ENCODE peak calls at places on chromosome 15, in six cellular contexts. One of them, this sample, is unnamed. For H3K4me1 and H3K36me3, the result is how much of the 10 kb centered on the place peaks cover.

GRCh38 chr15:29061746-29062660 is 176.2 kb downstream of the APBA2 start:
- DNase-seq in mammary epithelial cell: no peak
- DNase-seq in CD8-positive, alpha-beta T cell: no peak
- DNase-seq in psoas muscle: no peak
- DNase-seq in sigmoid colon: no peak
- DNase-seq in GM12878: no peak
- DNase-seq in this sample: no peak

GRCh38 chr15:62665449-62665848 is 377.1 kb upstream of the TPM1 start:
- DNase-seq in mammary epithelial cell: no peak
- DNase-seq in CD8-positive, alpha-beta T cell: no peak
- DNase-seq in psoas muscle: no peak
- DNase-seq in sigmoid colon: no peak
- DNase-seq in GM12878: no peak
- DNase-seq in this sample: no peak

GRCh38 chr15:67543348-67543718 is 830 bp downstream of the MAP2K5 start:
- DNase-seq in mammary epithelial cell: peak
- DNase-seq in CD8-positive, alpha-beta T cell: no peak
- DNase-seq in psoas muscle: peak
- DNase-seq in sigmoid colon: no peak
- DNase-seq in GM12878: no peak
- DNase-seq in this sample: no peak

GRCh38 chr15:101398247-101398646 is 91.3 kb downstream of the PCSK6 start:
- DNase-seq in mammary epithelial cell: no peak
- DNase-seq in CD8-positive, alpha-beta T cell: no peak
- DNase-seq in psoas muscle: no peak
- DNase-seq in sigmoid colon: no peak
- DNase-seq in GM12878: no peak
- DNase-seq in this sample: no peak

GRCh38 chr15:72554471-72555425 is 80.6 kb downstream of the ARIH1 start:
- DNase-seq in mammary epithelial cell: peak
- DNase-seq in CD8-positive, alpha-beta T cell: no peak
- DNase-seq in psoas muscle: no peak
- DNase-seq in sigmoid colon: no peak
- DNase-seq in GM12878: no peak
- DNase-seq in this sample: peak

GRCh38 chr15:83380026-83380425 is 67.1 kb upstream of the SH3GL3 start:
- DNase-seq in mammary epithelial cell: peak
- DNase-seq in CD8-positive, alpha-beta T cell: no peak
- DNase-seq in psoas muscle: no peak
- DNase-seq in sigmoid colon: no peak
- DNase-seq in GM12878: no peak
- DNase-seq in this sample: no peak

GRCh38 chr15:74307827-74308642 is 59.4 kb downstream of the CYP11A1 start:
- DNase-seq in mammary epithelial cell: peak
- DNase-seq in CD8-positive, alpha-beta T cell: no peak
- DNase-seq in psoas muscle: no peak
- DNase-seq in sigmoid colon: peak
- DNase-seq in GM12878: no peak
- DNase-seq in this sample: peak

GRCh38 chr15:89770041-89770440 is 6.1 kb upstream of the MESP2 start:
- DNase-seq in mammary epithelial cell: no peak
- DNase-seq in CD8-positive, alpha-beta T cell: no peak
- DNase-seq in psoas muscle: no peak
- DNase-seq in sigmoid colon: no peak
- DNase-seq in GM12878: no peak
- DNase-seq in this sample: no peak

GRCh38 chr15:74327756-74328155 is 39.7 kb downstream of the CYP11A1 start:
- DNase-seq in mammary epithelial cell: no peak
- DNase-seq in CD8-positive, alpha-beta T cell: no peak
- DNase-seq in psoas muscle: no peak
- DNase-seq in sigmoid colon: no peak
- DNase-seq in GM12878: no peak
- DNase-seq in this sample: no peak

GRCh38 chr15:44033894-44034293 is 161.2 kb downstream of the FRMD5 start:
- DNase-seq in mammary epithelial cell: peak
- DNase-seq in CD8-positive, alpha-beta T cell: no peak
- DNase-seq in psoas muscle: no peak
- DNase-seq in sigmoid colon: no peak
- DNase-seq in GM12878: no peak
- DNase-seq in this sample: peak

GRCh38 chr15:77026501-77027110 is 31.7 kb downstream of the PSTPIP1 start:
- DNase-seq in mammary epithelial cell: no peak
- DNase-seq in CD8-positive, alpha-beta T cell: no peak
- DNase-seq in psoas muscle: no peak
- DNase-seq in sigmoid colon: peak
- DNase-seq in GM12878: no peak
- DNase-seq in this sample: no peak

GRCh38 chr15:77966540-77967290 is 110.8 kb downstream of the TBC1D2B start:
- DNase-seq in mammary epithelial cell: peak
- DNase-seq in CD8-positive, alpha-beta T cell: peak
- DNase-seq in psoas muscle: no peak
- DNase-seq in sigmoid colon: peak
- DNase-seq in GM12878: no peak
- DNase-seq in this sample: peak

GRCh38 chr15:47066386-47066785 is 650.9 kb upstream of the SEMA6D start:
- DNase-seq in mammary epithelial cell: no peak
- DNase-seq in CD8-positive, alpha-beta T cell: no peak
- DNase-seq in psoas muscle: no peak
- DNase-seq in sigmoid colon: no peak
- DNase-seq in GM12878: no peak
- DNase-seq in this sample: no peak

GRCh38 chr15:43404130-43404529 is 33.2 kb downstream of the TUBGCP4 start:
- DNase-seq in mammary epithelial cell: no peak
- DNase-seq in CD8-positive, alpha-beta T cell: no peak
- DNase-seq in psoas muscle: no peak
- DNase-seq in sigmoid colon: no peak
- DNase-seq in GM12878: no peak
- DNase-seq in this sample: no peak

GRCh38 chr15:83472797-83473196 is 25.7 kb downstream of the SH3GL3 start:
- DNase-seq in mammary epithelial cell: no peak
- DNase-seq in CD8-positive, alpha-beta T cell: no peak
- DNase-seq in psoas muscle: no peak
- DNase-seq in sigmoid colon: no peak
- DNase-seq in GM12878: no peak
- DNase-seq in this sample: no peak

GRCh38 chr15:63013052-63013808 is 29.3 kb upstream of the TPM1 start:
- DNase-seq in mammary epithelial cell: peak
- DNase-seq in CD8-positive, alpha-beta T cell: no peak
- DNase-seq in psoas muscle: peak
- DNase-seq in sigmoid colon: no peak
- DNase-seq in GM12878: no peak
- DNase-seq in this sample: peak

DNA sequence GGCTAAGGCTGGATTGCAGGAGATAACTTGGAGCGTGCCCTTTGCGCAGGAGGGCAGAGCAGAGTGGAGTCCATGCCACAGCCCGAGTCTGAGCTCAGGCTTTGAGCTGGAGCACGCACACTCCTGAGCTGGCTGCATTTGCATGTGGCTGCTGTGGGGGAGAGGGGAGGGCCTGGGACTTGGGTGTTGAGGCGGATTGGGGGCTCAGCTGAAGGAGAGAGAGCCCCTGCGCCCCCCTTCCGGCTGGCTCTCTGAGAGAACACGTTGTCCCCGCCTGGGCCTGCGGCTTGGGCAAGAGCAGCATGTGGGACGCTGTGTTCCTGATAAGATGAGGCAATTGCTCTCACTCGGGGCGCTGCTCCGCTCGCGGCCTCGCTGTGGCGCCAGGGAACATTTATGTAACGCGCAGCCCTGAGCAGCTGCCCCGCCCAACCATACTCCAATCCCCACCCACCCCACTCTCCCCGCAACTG is 39.1 kb downstream of the KLF13 start:
- DNase-seq in mammary epithelial cell: peak
- DNase-seq in CD8-positive, alpha-beta T cell: peak
- DNase-seq in psoas muscle: peak
- DNase-seq in sigmoid colon: peak
- DNase-seq in GM12878: no peak
- DNase-seq in this sample: peak
- H3K4me3 ChIP-seq in mammary epithelial cell: no peak
- H3K4me3 ChIP-seq in CD8-positive, alpha-beta T cell: peak
- H3K4me3 ChIP-seq in psoas muscle: peak
- H3K4me3 ChIP-seq in sigmoid colon: peak
- H3K4me3 ChIP-seq in GM12878: peak
- H3K4me3 ChIP-seq in this sample: no peak

DNA sequence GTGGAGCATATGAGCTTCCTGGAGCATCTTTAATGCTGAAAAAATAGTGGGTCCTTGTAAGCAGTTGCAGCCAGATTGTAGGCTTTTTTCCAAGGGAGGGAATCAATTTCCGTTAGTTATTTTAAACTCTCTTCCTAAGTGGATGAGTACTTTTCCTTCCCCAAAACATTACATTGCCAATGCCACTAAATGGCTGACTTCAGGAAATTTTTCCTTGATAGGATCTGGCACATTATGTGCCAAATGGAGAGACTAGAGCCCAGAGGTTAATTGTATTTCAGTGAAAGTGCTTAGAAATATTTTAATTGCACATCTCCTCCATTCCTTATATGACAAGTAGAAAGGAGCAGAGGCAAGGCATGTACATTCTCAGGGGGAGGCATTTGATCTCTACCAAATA is 83.5 kb downstream of the TNFAIP8L3 start:
- DNase-seq in mammary epithelial cell: no peak
- DNase-seq in CD8-positive, alpha-beta T cell: no peak
- DNase-seq in psoas muscle: no peak
- DNase-seq in sigmoid colon: no peak
- DNase-seq in GM12878: no peak
- DNase-seq in this sample: no peak
- H3K4me1 ChIP-seq in mammary epithelial cell: under half
- H3K4me1 ChIP-seq in CD8-positive, alpha-beta T cell: under half
- H3K4me1 ChIP-seq in psoas muscle: under half
- H3K4me1 ChIP-seq in sigmoid colon: under half
- H3K4me1 ChIP-seq in GM12878: under half
- H3K4me1 ChIP-seq in this sample: under half

DNA sequence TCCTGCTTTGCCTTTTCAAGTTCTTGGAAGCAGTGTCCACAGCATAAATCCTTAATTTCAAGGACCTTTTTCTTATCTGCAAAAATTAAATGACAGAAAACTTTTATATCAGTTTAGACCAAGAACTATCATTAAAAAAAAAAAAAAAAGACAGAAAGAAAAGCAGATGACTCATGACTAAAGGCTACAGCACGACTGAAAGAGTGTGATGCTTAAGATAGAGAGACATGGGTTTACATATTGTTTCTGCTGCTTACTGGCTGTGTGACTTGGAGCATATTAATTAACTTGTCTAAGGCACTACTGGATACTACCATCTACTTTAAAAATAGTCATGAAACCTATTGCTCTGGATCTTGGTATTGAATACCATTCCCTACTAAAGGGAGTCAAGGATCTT is 62.3 kb downstream of the CEP152 start:
- DNase-seq in mammary epithelial cell: peak
- DNase-seq in CD8-positive, alpha-beta T cell: no peak
- DNase-seq in psoas muscle: no peak
- DNase-seq in sigmoid colon: no peak
- DNase-seq in GM12878: no peak
- DNase-seq in this sample: peak
- H3K36me3 ChIP-seq in mammary epithelial cell: under half
- H3K36me3 ChIP-seq in CD8-positive, alpha-beta T cell: under half
- H3K36me3 ChIP-seq in psoas muscle: under half
- H3K36me3 ChIP-seq in sigmoid colon: under half
- H3K36me3 ChIP-seq in GM12878: under half
- H3K36me3 ChIP-seq in this sample: under half

GRCh38 chr15:96360581-96361308 is 30.2 kb downstream of the NR2F2 start:
- DNase-seq in mammary epithelial cell: no peak
- DNase-seq in CD8-positive, alpha-beta T cell: no peak
- DNase-seq in psoas muscle: no peak
- DNase-seq in sigmoid colon: no peak
- DNase-seq in GM12878: no peak
- DNase-seq in this sample: no peak
- H3K4me3 ChIP-seq in mammary epithelial cell: no peak
- H3K4me3 ChIP-seq in CD8-positive, alpha-beta T cell: no peak
- H3K4me3 ChIP-seq in psoas muscle: peak
- H3K4me3 ChIP-seq in sigmoid colon: peak
- H3K4me3 ChIP-seq in GM12878: no peak
- H3K4me3 ChIP-seq in this sample: peak

GRCh38 chr15:51754267-51754666 is 2.9 kb downstream of the TMOD2 start:
- DNase-seq in mammary epithelial cell: no peak
- DNase-seq in CD8-positive, alpha-beta T cell: no peak
- DNase-seq in psoas muscle: no peak
- DNase-seq in sigmoid colon: no peak
- DNase-seq in GM12878: no peak
- DNase-seq in this sample: no peak

GRCh38 chr15:51750942-51751686 is at the start of gene TMOD2:
- DNase-seq in mammary epithelial cell: peak
- DNase-seq in CD8-positive, alpha-beta T cell: peak
- DNase-seq in psoas muscle: peak
- DNase-seq in sigmoid colon: peak
- DNase-seq in GM12878: no peak
- DNase-seq in this sample: peak

GRCh38 chr15:51752918-51753317 is 1.5 kb downstream of the TMOD2 start:
- DNase-seq in mammary epithelial cell: no peak
- DNase-seq in CD8-positive, alpha-beta T cell: no peak
- DNase-seq in psoas muscle: no peak
- DNase-seq in sigmoid colon: no peak
- DNase-seq in GM12878: no peak
- DNase-seq in this sample: no peak

GRCh38 chr15:51750186-51750585 is 1.2 kb upstream of the TMOD2 start:
- DNase-seq in mammary epithelial cell: no peak
- DNase-seq in CD8-positive, alpha-beta T cell: no peak
- DNase-seq in psoas muscle: no peak
- DNase-seq in sigmoid colon: no peak
- DNase-seq in GM12878: no peak
- DNase-seq in this sample: no peak

DNA sequence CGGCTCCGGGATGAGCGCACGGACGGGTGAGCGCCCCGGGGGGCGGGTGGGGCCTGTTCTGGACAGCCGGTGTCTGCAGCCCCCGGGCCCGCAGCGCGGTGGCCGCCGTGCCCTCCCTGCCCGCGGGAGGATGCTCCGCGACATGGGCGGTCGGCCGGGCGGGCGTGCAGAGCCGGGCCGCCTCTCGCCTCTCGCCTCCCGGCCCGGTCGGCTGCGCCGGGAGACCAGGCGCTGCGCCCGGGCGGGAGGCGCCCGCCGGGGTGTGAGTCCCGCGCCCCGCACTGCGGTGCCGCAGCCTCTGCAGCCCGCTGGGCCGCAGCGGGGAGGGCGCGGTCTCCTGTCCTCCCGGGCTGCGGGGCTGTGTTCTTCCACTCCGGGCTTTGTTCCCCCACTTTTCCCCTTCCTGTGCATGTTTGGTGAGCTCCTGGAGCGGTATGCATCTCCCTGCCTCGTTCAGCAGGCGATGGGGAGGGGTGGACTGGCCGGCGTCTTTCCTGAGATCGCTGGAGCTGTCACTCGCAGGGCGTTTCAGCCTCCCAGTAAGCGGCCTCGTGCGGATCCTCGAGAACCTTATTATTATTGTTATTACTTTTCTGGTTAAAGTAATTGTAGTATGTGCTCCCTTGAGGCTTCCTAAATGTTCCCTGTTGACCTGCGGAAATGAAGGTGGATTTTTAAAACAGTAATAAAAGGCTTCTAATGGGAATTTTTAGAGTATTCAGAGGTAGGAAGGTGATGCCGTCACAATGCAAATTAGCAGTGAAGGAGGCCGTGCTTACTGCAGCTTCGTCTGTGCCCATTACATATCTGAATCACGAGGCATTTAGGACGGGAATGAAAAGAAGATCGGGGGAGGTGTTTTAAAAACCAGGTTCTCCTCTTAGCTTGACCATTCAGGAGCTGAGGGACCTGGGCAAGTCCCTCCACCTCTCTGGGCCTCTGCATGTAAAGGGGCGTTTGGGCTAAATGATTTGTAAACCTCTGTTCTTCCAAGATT is 588 bp downstream of the TMOD2 start:
- DNase-seq in mammary epithelial cell: peak
- DNase-seq in CD8-positive, alpha-beta T cell: no peak
- DNase-seq in psoas muscle: peak
- DNase-seq in sigmoid colon: peak
- DNase-seq in GM12878: no peak
- DNase-seq in this sample: peak
- H3K4me1 ChIP-seq in mammary epithelial cell: under half
- H3K4me1 ChIP-seq in CD8-positive, alpha-beta T cell: under half
- H3K4me1 ChIP-seq in psoas muscle: under half
- H3K4me1 ChIP-seq in sigmoid colon: under half
- H3K4me1 ChIP-seq in GM12878: under half
- H3K4me1 ChIP-seq in this sample: under half

This sample was measured in adipocyte.